ENCODE peak calls at places on chromosomes 1 and 21, in seven cellular contexts. O is breast epithelium, I is transverse colon, Y is left ventricle myocardium inferior, E is mesendoderm, N is GM23338, S is sigmoid colon. G is an unnamed sample.

GRCh38 chr1:26761217-26761616 is 26.5 kb upstream of the PIGV start:
- DNase-seq in O (no peak), I (no peak), Y (no peak), E (peak; percentile 8), N (peak; percentile 9), S (no peak), G (no peak)

GRCh38 chr1:116477428-116477827 is 93.4 kb downstream of the CD58 start:
- DNase-seq in O (no peak), I (no peak), Y (no peak), E (no peak), N (no peak), S (no peak), G (no peak)

GRCh38 chr1:18926315-18927081 is 24.1 kb upstream of the ALDH4A1 start:
- DNase-seq in O (peak; percentile 63), I (peak; percentile 70), Y (peak; percentile 61), E (peak; percentile 86), N (no peak), S (peak; percentile 84), G (peak; percentile 75)

GRCh38 chr1:150791587-150791986 is 16.5 kb downstream of the CTSK start:
- DNase-seq in O (no peak), I (no peak), Y (no peak), E (no peak), N (no peak), S (no peak), G (no peak)

GRCh38 chr1:91166106-91166712 is 144.4 kb upstream of the ZNF644 start:
- DNase-seq in O (no peak), I (peak; percentile 34), Y (peak; percentile 33), E (peak; percentile 84), N (peak; percentile 89), S (no peak), G (no peak)

GRCh38 chr1:113519561-113519960 is 129.2 kb downstream of the MAGI3 start:
- DNase-seq in O (no peak), I (no peak), Y (no peak), E (peak; percentile 24), N (no peak), S (no peak), G (no peak)

GRCh38 chr1:234954613-234955012 is 174.0 kb downstream of the TOMM20 start:
- DNase-seq in O (no peak), I (no peak), Y (no peak), E (no peak), N (no peak), S (no peak), G (no peak)

GRCh38 chr21:39713905-39714304 is 31.1 kb upstream of the IGSF5 start:
- DNase-seq in O (no peak), I (no peak), Y (no peak), E (no peak), N (no peak), S (no peak), G (no peak)

GRCh38 chr1:91335607-91336006 is 69.0 kb downstream of the HFM1 start:
- DNase-seq in O (no peak), I (no peak), Y (no peak), E (no peak), N (no peak), S (no peak), G (no peak)

GRCh38 chr1:115670476-115671175 is 28.9 kb downstream of the VANGL1 start:
- DNase-seq in O (no peak), I (no peak), Y (no peak), E (no peak), N (no peak), S (no peak), G (no peak)

GRCh38 chr1:42913426-42914091 is 45.1 kb downstream of the SLC2A1 start:
- DNase-seq in O (no peak), I (peak; percentile 64), Y (no peak), E (peak; percentile 94), N (peak; percentile 93), S (no peak), G (no peak)

GRCh38 chr1:182227864-182228547 is 163.6 kb downstream of the GLUL start:
- DNase-seq in O (no peak), I (no peak), Y (no peak), E (no peak), N (no peak), S (no peak), G (no peak)

GRCh38 chr1:61914823-61915482 is 172.7 kb downstream of the PATJ start:
- DNase-seq in O (no peak), I (no peak), Y (no peak), E (no peak), N (no peak), S (no peak), G (no peak)

GRCh38 chr21:42892582-42892930 is 553 bp upstream of the NDUFV3 start:
- DNase-seq in O (peak; percentile 25), I (no peak), Y (no peak), E (no peak), N (no peak), S (no peak), G (no peak)

GRCh38 chr1:245458234-245458633 is 303.4 kb downstream of the KIF26B start:
- DNase-seq in O (no peak), I (no peak), Y (no peak), E (no peak), N (no peak), S (no peak), G (no peak)

GRCh38 chr1:58574816-58575215 is 2.2 kb downstream of the TACSTD2 start:
- DNase-seq in O (no peak), I (no peak), Y (no peak), E (no peak), N (no peak), S (no peak), G (no peak)

GRCh38 chr1:227666286-227666685 is 68.8 kb downstream of the JMJD4 start:
- DNase-seq in O (no peak), I (no peak), Y (no peak), E (no peak), N (no peak), S (no peak), G (no peak)

GRCh38 chr1:103144681-103145080 is 36.4 kb upstream of the COL11A1 start:
- DNase-seq in O (no peak), I (no peak), Y (no peak), E (no peak), N (no peak), S (no peak), G (no peak)

GRCh38 chr1:23083714-23084480 is 64.6 kb downstream of the KDM1A start:
- DNase-seq in O (peak; percentile 39), I (no peak), Y (peak; percentile 35), E (no peak), N (no peak), S (no peak), G (no peak)

GRCh38 chr1:1867164-1867563 is 23.7 kb downstream of the GNB1 start:
- DNase-seq in O (no peak), I (no peak), Y (no peak), E (no peak), N (no peak), S (no peak), G (no peak)

GRCh38 chr1:198528376-198528775 is 12.1 kb downstream of the ATP6V1G3 start:
- DNase-seq in O (no peak), I (no peak), Y (no peak), E (no peak), N (no peak), S (no peak), G (no peak)

GRCh38 chr1:97365026-97365425 is 555.8 kb downstream of the DPYD start:
- DNase-seq in O (no peak), I (no peak), Y (no peak), E (no peak), N (no peak), S (no peak), G (no peak)

GRCh38 chr1:53559854-53560571 is 100.8 kb downstream of the DMRTB1 start:
- DNase-seq in O (no peak), I (peak; percentile 4), Y (no peak), E (no peak), N (no peak), S (peak; percentile 29), G (no peak)

DNA sequence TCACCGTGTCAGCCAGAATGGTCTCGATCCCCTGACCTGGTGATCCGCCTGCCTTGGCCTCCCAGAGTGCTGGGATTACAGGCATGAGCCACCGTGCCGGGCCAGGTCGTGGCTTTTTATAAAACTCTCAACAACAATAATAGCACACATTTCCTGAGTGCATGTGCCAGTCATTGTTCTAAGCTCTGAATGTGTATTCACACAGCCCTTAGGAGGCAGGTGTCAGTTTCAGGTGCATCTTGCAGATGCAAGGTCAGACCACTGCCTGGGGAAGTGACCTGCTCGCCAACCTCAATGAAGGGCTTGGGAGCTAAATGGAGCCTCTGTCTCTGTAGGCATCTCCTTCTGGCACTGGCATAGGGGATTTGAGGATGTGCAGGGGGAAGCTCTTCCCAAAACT is 1.6 kb upstream of the LEFTY2 start:
- DNase-seq in O (no peak), I (peak; percentile 50), Y (no peak), E (peak; percentile 67), N (no peak), S (no peak), G (no peak)
- H3K4me1 ChIP-seq in O (peaks cover 11% of the 10 kb centered on the region), I (peaks cover 7% of the 10 kb centered on the region), Y (peaks cover 32% of the 10 kb centered on the region), E (peaks cover 19% of the 10 kb centered on the region), N (peaks cover 54% of the 10 kb centered on the region), S (no peaks in the 10 kb centered on the region), G (peaks cover 5% of the 10 kb centered on the region)

DNA sequence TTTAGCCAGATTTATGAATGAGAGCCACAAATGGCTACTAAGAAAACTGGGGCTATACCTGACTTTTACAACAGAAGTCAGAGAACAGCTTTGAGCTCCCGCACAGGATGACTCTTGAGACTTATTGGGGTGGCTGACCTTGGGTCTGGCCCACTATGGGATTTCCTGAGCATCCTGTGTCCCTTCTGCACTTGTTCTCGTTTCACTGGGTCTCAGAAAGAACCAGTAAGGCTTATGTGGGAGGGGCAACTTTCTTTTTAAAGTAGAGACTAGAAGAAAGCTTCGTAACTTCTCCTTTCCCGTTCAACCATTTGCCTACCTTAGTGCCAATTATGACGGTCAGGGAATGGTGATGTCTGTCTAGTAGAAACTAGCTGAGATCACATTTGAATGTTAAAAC is 59.5 kb upstream of the C1orf105 start:
- DNase-seq in O (no peak), I (no peak), Y (no peak), E (no peak), N (peak; percentile 39), S (no peak), G (no peak)
- H3K27ac ChIP-seq in O (no peak overlapping the region), I (peak overlapping the region; percentile 82), Y (no peak overlapping the region), E (peak overlapping the region; percentile 22), N (peak overlapping the region; percentile 92), S (no peak overlapping the region), G (no peak overlapping the region)

GRCh38 chr21:15004721-15005370 is 60.0 kb downstream of the NRIP1 start:
- DNase-seq in O (no peak), I (no peak), Y (no peak), E (no peak), N (peak; percentile 16), S (no peak), G (no peak)

GRCh38 chr21:15000076-15000475 is 64.7 kb downstream of the NRIP1 start:
- DNase-seq in O (no peak), I (no peak), Y (no peak), E (no peak), N (no peak), S (no peak), G (no peak)

GRCh38 chr21:15003463-15004135 is 61.2 kb downstream of the NRIP1 start:
- DNase-seq in O (no peak), I (no peak), Y (no peak), E (peak; percentile 52), N (peak; percentile 47), S (no peak), G (no peak)

GRCh38 chr21:15001113-15001512 is 63.7 kb downstream of the NRIP1 start:
- DNase-seq in O (no peak), I (no peak), Y (no peak), E (no peak), N (no peak), S (no peak), G (no peak)

GRCh38 chr21:15001773-15002647 is 62.8 kb downstream of the NRIP1 start:
- DNase-seq in O (no peak), I (no peak), Y (no peak), E (no peak), N (peak; percentile 18), S (no peak), G (no peak)
- H3K4me1 ChIP-seq in O (peaks cover 6% of the 10 kb centered on the region), I (peaks cover 21% of the 10 kb centered on the region), Y (peaks cover 78% of the 10 kb centered on the region), E (peaks cover 3% of the 10 kb centered on the region), N (peaks cover 28% of the 10 kb centered on the region), S (no peaks in the 10 kb centered on the region), G (no peaks in the 10 kb centered on the region)

GRCh38 chr21:46155514-46156377 is at the start of gene FTCD:
- DNase-seq in O (no peak), I (no peak), Y (no peak), E (no peak), N (no peak), S (peak; percentile 57), G (no peak)
- H3K27ac ChIP-seq in O (no peak within 1 kb of the TSS), I (no peak within 1 kb of the TSS), Y (no peak within 1 kb of the TSS), E (no peak within 1 kb of the TSS), N (no peak within 1 kb of the TSS), S (no peak within 1 kb of the TSS), G (no peak within 1 kb of the TSS)

G was measured in effector memory CD4-positive, alpha-beta T cell.